ENCODE peak calls at places on chromosomes 11 and 22, in five cellular contexts. J is CD8-positive, alpha-beta T cell; A is GM23338; P is PC-3; L is BJ. K is an unnamed sample. For H3K36me3, the result is how much of the 10 kb centered on the place peaks cover.

GRCh38 chr22:23068832-23069385 is 1.4 kb upstream of the GNAZ start:
- DNase-seq in J (no peak), A (no peak), P (no peak), L (no peak), K (no peak)

GRCh38 chr22:44244265-44244822 is 63.6 kb downstream of the PARVG start:
- DNase-seq in J (no peak), A (no peak), P (no peak), L (no peak), K (no peak)

GRCh38 chr11:64885367-64886286 is 7.2 kb upstream of the EHD1 start:
- DNase-seq in J (no peak), A (no peak), P (peak), L (no peak), K (no peak)

GRCh38 chr22:45534339-45535192 is 31.9 kb downstream of the FBLN1 start:
- DNase-seq in J (no peak), A (no peak), P (no peak), L (no peak), K (no peak)

GRCh38 chr22:25172153-25172552 is 27.5 kb upstream of the CRYBB3 start:
- DNase-seq in J (peak), A (no peak), P (peak), L (no peak), K (peak)

GRCh38 chr11:111379500-111380136 is 543 bp upstream of the POU2AF1 start:
- DNase-seq in J (no peak), A (no peak), P (no peak), L (no peak), K (no peak)

GRCh38 chr11:44711772-44712608 is 14.8 kb upstream of the TSPAN18 start:
- DNase-seq in J (no peak), A (peak), P (no peak), L (no peak), K (peak)

GRCh38 chr22:30801695-30802094 is 107.0 kb downstream of the OSBP2 start:
- DNase-seq in J (no peak), A (no peak), P (no peak), L (no peak), K (no peak)

GRCh38 chr11:75173336-75173735 is 22.4 kb downstream of the SLCO2B1 start:
- DNase-seq in J (no peak), A (no peak), P (no peak), L (no peak), K (no peak)

GRCh38 chr11:67268684-67269268 is 2.5 kb downstream of the GRK2 start:
- DNase-seq in J (no peak), A (no peak), P (no peak), L (no peak), K (no peak)
- H3K4me3 ChIP-seq in J (peak), A (no peak), P (no peak), L (no peak), K (no peak)

GRCh38 chr11:119916568-119916967 is 187.6 kb upstream of the NECTIN1 start:
- DNase-seq in J (no peak), A (no peak), P (no peak), L (no peak), K (no peak)
- TF ChIP-seq CTCF in J (no peak), A (no peak), P (no peak), L (no peak), K (no peak)

GRCh38 chr22:19046719-19047609 is 75.2 kb downstream of the DGCR2 start:
- DNase-seq in J (no peak), A (no peak), P (no peak), L (no peak), K (no peak)

GRCh38 chr22:19045094-19045493 is 77.1 kb downstream of the DGCR2 start:
- DNase-seq in J (no peak), A (no peak), P (no peak), L (no peak), K (no peak)

GRCh38 chr22:19044381-19044780 is 77.8 kb downstream of the DGCR2 start:
- DNase-seq in J (no peak), A (no peak), P (no peak), L (no peak), K (no peak)

GRCh38 chr22:19047993-19048392 is 74.2 kb downstream of the DGCR2 start:
- DNase-seq in J (no peak), A (no peak), P (no peak), L (no peak), K (no peak)

GRCh38 chr22:19046287-19046686 is 75.9 kb downstream of the DGCR2 start:
- DNase-seq in J (no peak), A (no peak), P (no peak), L (no peak), K (no peak)
- H3K36me3 ChIP-seq in J (half or more), A (under half), P (under half), L (under half), K (half or more)

DNA sequence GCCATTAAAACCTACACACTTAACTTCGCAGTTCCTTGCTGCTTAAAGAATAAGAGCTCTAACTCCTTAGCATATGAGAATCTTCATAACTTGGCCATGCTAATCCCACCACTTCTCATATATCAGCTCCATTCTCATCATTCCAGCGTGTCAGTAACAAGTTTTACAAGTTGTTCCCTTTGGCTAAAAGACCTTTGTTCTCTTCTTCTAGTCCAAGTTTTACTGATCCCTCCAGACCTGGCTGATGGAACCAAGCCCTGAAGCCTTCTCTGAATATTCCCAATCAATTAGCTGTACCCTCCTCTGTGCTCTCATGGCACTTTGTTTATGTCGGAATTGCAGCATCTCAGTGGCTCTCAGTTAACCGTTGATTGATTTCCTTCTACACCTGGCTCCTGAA is 35.8 kb downstream of the GAB2 start:
- DNase-seq in J (no peak), A (no peak), P (no peak), L (peak), K (no peak)
- H3K4me3 ChIP-seq in J (no peak), A (no peak), P (no peak), L (no peak), K (no peak)

GRCh38 chr11:68956142-68956541 is 24.6 kb downstream of the MRGPRD start:
- DNase-seq in J (no peak), A (peak), P (no peak), L (no peak), K (no peak)
- TF ChIP-seq CTCF in J (no peak), A (peak), P (peak), L (peak), K (peak)

DNA sequence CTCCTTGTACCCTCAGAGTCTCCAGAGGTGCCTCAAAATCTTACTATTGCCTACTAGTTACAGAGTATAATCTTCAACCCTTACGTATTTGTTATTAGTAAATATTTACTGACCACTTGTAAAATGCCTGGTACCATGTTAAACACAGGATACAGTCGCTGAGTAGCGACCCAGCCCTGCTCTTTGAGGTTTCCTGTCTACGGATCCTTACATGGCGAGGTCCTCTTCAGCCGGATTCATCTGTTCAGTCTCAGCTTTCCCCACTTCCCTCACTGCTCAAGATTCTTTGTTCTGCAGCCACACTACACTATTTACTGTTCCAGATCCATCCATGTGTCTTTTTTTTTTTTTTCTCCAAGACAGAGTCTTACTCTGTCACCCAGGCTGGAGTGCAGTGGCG is 13.2 kb upstream of the TTC36 start:
- DNase-seq in J (no peak), A (no peak), P (no peak), L (no peak), K (no peak)
- H3K36me3 ChIP-seq in J (half or more), A (half or more), P (half or more), L (under half), K (half or more)

GRCh38 chr11:67612751-67613150 is 6.0 kb downstream of the NDUFV1 start:
- DNase-seq in J (no peak), A (no peak), P (no peak), L (no peak), K (no peak)

GRCh38 chr11:67613313-67613959 is 6.7 kb downstream of the NDUFV1 start:
- DNase-seq in J (no peak), A (no peak), P (no peak), L (no peak), K (no peak)

GRCh38 chr11:67614730-67615454 is 8.2 kb downstream of the NDUFV1 start:
- DNase-seq in J (no peak), A (no peak), P (no peak), L (no peak), K (no peak)

GRCh38 chr11:67615455-67616430 is 9.0 kb downstream of the NDUFV1 start:
- DNase-seq in J (no peak), A (peak), P (peak), L (no peak), K (peak)

GRCh38 chr11:67613960-67614715 is 7.4 kb downstream of the NDUFV1 start:
- DNase-seq in J (peak), A (peak), P (peak), L (no peak), K (peak)
- H3K4me3 ChIP-seq in J (peak), A (peak), P (no peak), L (peak), K (no peak)

GRCh38 chr22:37196539-37197450 is 8.7 kb upstream of the C1QTNF6 start:
- DNase-seq in J (no peak), A (no peak), P (peak), L (peak), K (no peak)
- TF ChIP-seq CTCF in J (no peak), A (no peak), P (no peak), L (peak), K (peak)